ENCODE peak calls at places on chromosome 13, in six cellular contexts. G is fibroblast of the conjunctiva, E is NCI-H1105, U is epithelial cell of proximal tubule, F is foreskin fibroblast, S is upper lobe of left lung. J is an unnamed sample.

GRCh38 chr13:52903320-52903719 is 54.9 kb upstream of the PCDH8 start:
- DNase-seq in S (no peak), F (no peak), G (no peak), U (no peak), E (no peak), J (no peak)

GRCh38 chr13:47220453-47221150 is 323.7 kb upstream of the HTR2A start:
- DNase-seq in E (no peak), F (no peak), S (no peak), U (no peak), G (no peak), J (no peak)

GRCh38 chr13:96551540-96551939 is 442.7 kb downstream of the OXGR1 start:
- DNase-seq in E (no peak), F (no peak), S (no peak), G (no peak), U (no peak), J (no peak)

GRCh38 chr13:23928985-23929384 is 31.7 kb upstream of the C1QTNF9B start:
- DNase-seq in E (no peak), U (no peak), G (peak; percentile 21), F (peak; percentile 81), S (no peak), J (no peak)

GRCh38 chr13:85148009-85148408 is 651.2 kb downstream of the SLITRK6 start:
- DNase-seq in F (no peak), E (peak; percentile 66), G (no peak), U (no peak), S (no peak), J (no peak)

GRCh38 chr13:70613295-70613694 is 505.0 kb upstream of the KLHL1 start:
- DNase-seq in F (peak; percentile 0), G (peak; percentile 4), S (no peak), E (no peak), U (no peak), J (no peak)

GRCh38 chr13:36310417-36311108 is 12.9 kb upstream of the CCDC169 start:
- DNase-seq in U (no peak), F (no peak), E (no peak), G (no peak), S (no peak), J (no peak)

GRCh38 chr13:38537026-38537425 is 149.9 kb upstream of the FREM2 start:
- DNase-seq in S (no peak), G (no peak), E (no peak), U (no peak), F (no peak), J (no peak)

GRCh38 chr13:31328549-31329229 is 128.9 kb downstream of the B3GLCT start:
- DNase-seq in S (no peak), F (peak; percentile 18), G (no peak), U (no peak), E (no peak), J (no peak)

GRCh38 chr13:34914416-34914815 is 27.7 kb upstream of the NBEA start:
- DNase-seq in G (no peak), F (no peak), U (no peak), S (no peak), E (no peak), J (no peak)

GRCh38 chr13:76049397-76049746 is 413.2 kb downstream of the LMO7 start:
- DNase-seq in U (no peak), E (no peak), G (no peak), F (no peak), S (no peak), J (no peak)

GRCh38 chr13:112670118-112670517 is 19.7 kb upstream of the ATP11A start:
- DNase-seq in S (no peak), F (no peak), G (no peak), E (no peak), U (peak; percentile 82), J (no peak)

GRCh38 chr13:107079423-107080099 is 511.6 kb upstream of the ARGLU1 start:
- DNase-seq in G (no peak), U (no peak), F (no peak), E (no peak), S (no peak), J (no peak)

GRCh38 chr13:40483601-40484000 is 182.8 kb downstream of the FOXO1 start:
- DNase-seq in E (no peak), S (peak; percentile 63), G (no peak), F (no peak), U (no peak), J (no peak)

GRCh38 chr13:106650690-106651205 is 82.8 kb upstream of the ARGLU1 start:
- DNase-seq in S (no peak), F (no peak), E (no peak), U (no peak), G (no peak), J (no peak)

GRCh38 chr13:101487046-101487830 is 34.8 kb downstream of the ITGBL1 start:
- DNase-seq in E (peak; percentile 49), F (no peak), S (no peak), U (no peak), G (no peak), J (no peak)

GRCh38 chr13:105135852-105136251 is 1399.6 kb downstream of the EFNB2 start:
- DNase-seq in G (no peak), U (no peak), S (no peak), F (no peak), E (no peak), J (peak; percentile 6)

GRCh38 chr13:45615501-45616101 is at the start of gene ERICH6B:
- DNase-seq in U (no peak), G (no peak), S (peak; percentile 69), F (peak; percentile 61), E (peak; percentile 58), J (peak; percentile 63)

GRCh38 chr13:96629331-96629730 is 364.9 kb downstream of the OXGR1 start:
- DNase-seq in S (no peak), U (no peak), E (no peak), F (no peak), G (no peak), J (no peak)

GRCh38 chr13:98626298-98626940 is 49.5 kb upstream of the STK24 start:
- DNase-seq in G (peak; percentile 1), E (no peak), U (no peak), S (no peak), F (peak; percentile 53), J (no peak)

GRCh38 chr13:100428966-100429365 is 159.6 kb downstream of the GGACT start:
- DNase-seq in E (no peak), G (no peak), S (no peak), F (peak; percentile 17), U (no peak), J (no peak)

GRCh38 chr13:50421457-50422130 is 406.4 kb downstream of the KCNRG start:
- DNase-seq in F (peak; percentile 74), E (no peak), U (no peak), S (no peak), G (no peak), J (no peak)

GRCh38 chr13:40233731-40234195 is 432.7 kb downstream of the FOXO1 start:
- DNase-seq in E (peak; percentile 54), S (no peak), G (no peak), U (no peak), F (no peak), J (no peak)

GRCh38 chr13:95874286-95874685 is 178.9 kb downstream of the UGGT2 start:
- DNase-seq in U (peak; percentile 18), S (no peak), F (no peak), G (no peak), E (no peak), J (no peak)

GRCh38 chr13:86986448-86986847 is 684.7 kb upstream of the SLITRK5 start:
- DNase-seq in G (no peak), U (no peak), S (no peak), F (no peak), E (peak; percentile 54), J (no peak)

GRCh38 chr13:72062566-72062965 is 195.6 kb upstream of the DACH1 start:
- DNase-seq in F (no peak), G (no peak), S (no peak), E (no peak), U (no peak), J (no peak)

GRCh38 chr13:95607363-95607762 is 37.1 kb downstream of the DZIP1 start:
- DNase-seq in U (peak; percentile 70), E (no peak), G (peak; percentile 46), F (peak; percentile 62), S (no peak), J (no peak)